ENCODE peak calls at places on chromosomes 11 and 22, in seven cellular contexts. R, Z, C, H, J, E and Y are unnamed samples.

GRCh38 chr11:45754746-45755145 is 50.2 kb upstream of the SLC35C1 start:
- DNase-seq in R (no peak), Z (no peak), C (no peak), H (peak; percentile 46), J (no peak), E (no peak), Y (no peak)

GRCh38 chr11:112103446-112103845 is 16.8 kb downstream of the SDHD start:
- DNase-seq in R (no peak), Z (no peak), C (no peak), H (no peak), J (no peak), E (no peak), Y (no peak)

GRCh38 chr11:119056397-119056999 is 507 bp downstream of the HYOU1 start:
- DNase-seq in R (no peak), Z (peak; percentile 28), C (peak; percentile 17), H (no peak), J (peak; percentile 37), E (no peak), Y (no peak)

GRCh38 chr11:40759341-40759740 is 700.1 kb downstream of the LRRC4C start:
- DNase-seq in R (no peak), Z (no peak), C (no peak), H (no peak), J (no peak), E (no peak), Y (no peak)

GRCh38 chr11:71451596-71452353 is 1.2 kb upstream of the NADSYN1 start:
- DNase-seq in R (no peak), Z (peak; percentile 43), C (no peak), H (no peak), J (no peak), E (no peak), Y (peak; percentile 50)

GRCh38 chr11:67351275-67352005 is 1.9 kb downstream of the POLD4 start:
- DNase-seq in R (no peak), Z (peak; percentile 71), C (peak; percentile 63), H (peak; percentile 88), J (no peak), E (no peak), Y (no peak)

GRCh38 chr11:38952698-38953097 is 2354.7 kb upstream of the RAG2 start:
- DNase-seq in R (no peak), Z (no peak), C (no peak), H (no peak), J (no peak), E (no peak), Y (no peak)

GRCh38 chr11:35593143-35593542 is 25.1 kb upstream of the FJX1 start:
- DNase-seq in R (peak; percentile 82), Z (peak; percentile 50), C (no peak), H (peak; percentile 88), J (no peak), E (peak; percentile 89), Y (no peak)

GRCh38 chr11:27395556-27396258 is 32.7 kb upstream of the CCDC34 start:
- DNase-seq in R (no peak), Z (peak; percentile 39), C (no peak), H (peak; percentile 34), J (no peak), E (no peak), Y (no peak)

GRCh38 chr22:44919691-44920090 is 90.1 kb downstream of the PHF21B start:
- DNase-seq in R (no peak), Z (no peak), C (no peak), H (no peak), J (no peak), E (no peak), Y (no peak)

GRCh38 chr11:117064275-117064674 is 34.0 kb downstream of the SIK3 start:
- DNase-seq in R (no peak), Z (no peak), C (no peak), H (peak; percentile 56), J (no peak), E (no peak), Y (no peak)

GRCh38 chr22:36194971-36195370 is 6.6 kb downstream of the APOL4 start:
- DNase-seq in R (no peak), Z (peak; percentile 63), C (peak; percentile 43), H (peak; percentile 85), J (peak; percentile 28), E (no peak), Y (no peak)

GRCh38 chr11:16191852-16192240 is 164.5 kb downstream of the SOX6 start:
- DNase-seq in R (no peak), Z (no peak), C (no peak), H (no peak), J (no peak), E (no peak), Y (no peak)

GRCh38 chr22:28341001-28341400 is 338.6 kb downstream of the TTC28 start:
- DNase-seq in R (no peak), Z (no peak), C (no peak), H (peak; percentile 54), J (no peak), E (peak; percentile 12), Y (no peak)

GRCh38 chr22:37222440-37222971 is 10.2 kb upstream of the SSTR3 start:
- DNase-seq in R (no peak), Z (no peak), C (no peak), H (no peak), J (no peak), E (no peak), Y (no peak)

GRCh38 chr11:69660001-69660500 is 15.1 kb downstream of the LTO1 start:
- DNase-seq in R (no peak), Z (no peak), C (no peak), H (no peak), J (no peak), E (no peak), Y (no peak)

GRCh38 chr11:34250732-34251639 is 106.8 kb downstream of the ABTB2 start:
- DNase-seq in R (no peak), Z (peak; percentile 62), C (peak; percentile 43), H (peak; percentile 34), J (peak; percentile 33), E (no peak), Y (no peak)

GRCh38 chr22:44648821-44649566 is 53.0 kb upstream of the PRR5 start:
- DNase-seq in R (peak; percentile 62), Z (no peak), C (no peak), H (peak; percentile 72), J (no peak), E (peak; percentile 99), Y (peak; percentile 88)

GRCh38 chr22:48316876-48317250 is 1510.8 kb downstream of the BRD1 start:
- DNase-seq in R (no peak), Z (no peak), C (no peak), H (no peak), J (no peak), E (no peak), Y (no peak)

GRCh38 chr22:38935023-38935422 is 22.4 kb upstream of the APOBEC3A start:
- DNase-seq in R (no peak), Z (peak; percentile 97), C (no peak), H (no peak), J (no peak), E (no peak), Y (peak; percentile 85)

GRCh38 chr11:83220279-83220678 is 26.8 kb downstream of the ANKRD42 start:
- DNase-seq in R (no peak), Z (peak; percentile 10), C (no peak), H (no peak), J (no peak), E (no peak), Y (no peak)

GRCh38 chr22:40654522-40655167 is 18.1 kb upstream of the MRTFA start:
- DNase-seq in R (no peak), Z (peak; percentile 23), C (peak; percentile 43), H (peak; percentile 68), J (no peak), E (peak; percentile 55), Y (no peak)

GRCh38 chr22:39472570-39473556 is 16.1 kb downstream of the MGAT3 start:
- DNase-seq in R (no peak), Z (peak; percentile 70), C (no peak), H (peak; percentile 58), J (peak; percentile 54), E (no peak), Y (no peak)

GRCh38 chr11:105553015-105553414 is 56.9 kb upstream of the GRIA4 start:
- DNase-seq in R (no peak), Z (no peak), C (no peak), H (peak; percentile 9), J (no peak), E (no peak), Y (no peak)

GRCh38 chr22:32518848-32519247 is 44.2 kb downstream of the FBXO7 start:
- DNase-seq in R (no peak), Z (no peak), C (no peak), H (no peak), J (no peak), E (no peak), Y (no peak)

GRCh38 chr11:93741882-93742226 is 382 bp downstream of the C11orf54 start:
- DNase-seq in R (no peak), Z (peak; percentile 44), C (no peak), H (peak; percentile 71), J (no peak), E (peak; percentile 30), Y (no peak)

GRCh38 chr11:128830290-128830813 is 36.7 kb downstream of the KCNJ1 start:
- DNase-seq in R (no peak), Z (no peak), C (no peak), H (no peak), J (no peak), E (no peak), Y (no peak)

GRCh38 chr22:41482319-41482935 is 13.5 kb downstream of the ACO2 start:
- DNase-seq in R (no peak), Z (no peak), C (no peak), H (peak; percentile 13), J (no peak), E (peak; percentile 28), Y (no peak)

GRCh38 chr11:122863704-122864326 is 18.7 kb upstream of the JHY start:
- DNase-seq in R (no peak), Z (peak; percentile 37), C (peak; percentile 43), H (peak; percentile 67), J (no peak), E (no peak), Y (no peak)

GRCh38 chr11:8277691-8278090 is 14.0 kb upstream of the LMO1 start:
- DNase-seq in R (no peak), Z (no peak), C (no peak), H (no peak), J (no peak), E (no peak), Y (no peak)

GRCh38 chr22:22737590-22737989 is 93.2 kb downstream of the GGTLC2 start:
- DNase-seq in R (no peak), Z (no peak), C (no peak), H (no peak), J (no peak), E (no peak), Y (no peak)

GRCh38 chr11:132115454-132115853 is 745.0 kb downstream of the NTM start:
- DNase-seq in R (peak; percentile 57), Z (no peak), C (no peak), H (peak; percentile 38), J (no peak), E (no peak), Y (no peak)

GRCh38 chr11:75454987-75455386 is 22.0 kb upstream of the KLHL35 start:
- DNase-seq in R (no peak), Z (no peak), C (no peak), H (no peak), J (no peak), E (no peak), Y (no peak)

GRCh38 chr11:66068154-66068821 is 1.8 kb upstream of the PACS1 start:
- DNase-seq in R (no peak), Z (peak; percentile 84), C (peak; percentile 75), H (peak; percentile 83), J (no peak), E (no peak), Y (no peak)

GRCh38 chr22:20111689-20112622 is 3.9 kb upstream of the RANBP1 start:
- DNase-seq in R (no peak), Z (no peak), C (no peak), H (no peak), J (no peak), E (no peak), Y (no peak)

GRCh38 chr22:50577987-50578775 is at the start of gene CPT1B:
- DNase-seq in R (no peak), Z (no peak), C (no peak), H (no peak), J (no peak), E (no peak), Y (peak; percentile 60)

GRCh38 chr11:130522284-130522961 is 74.0 kb downstream of the ADAMTS15 start:
- DNase-seq in R (peak; percentile 71), Z (peak; percentile 75), C (peak; percentile 38), H (peak; percentile 98), J (no peak), E (peak; percentile 77), Y (peak; percentile 94)